ENCODE peak calls at places on chromosomes 3 and 15, in seven cellular contexts. U is lower lobe of right lung, D is psoas muscle, F is stomach, M is ascending aorta, L is cardiac muscle cell, R is gastrocnemius medialis. K is an unnamed sample. For H3K4me1, the result is how much of the 10 kb centered on the place peaks cover.

GRCh38 chr3:169666501-169667379 is 3.2 kb upstream of the MECOM start:
- DNase-seq in F (peak), L (no peak), M (no peak), R (no peak), D (no peak), U (peak), K (no peak)

GRCh38 chr3:156258301-156258700 is 137.9 kb downstream of the KCNAB1 start:
- DNase-seq in M (no peak), U (no peak), R (no peak), L (no peak), F (no peak), D (no peak), K (no peak)

GRCh38 chr3:192092388-192093005 is 631.5 kb downstream of the PYDC2 start:
- DNase-seq in L (no peak), M (no peak), F (no peak), R (no peak), U (no peak), D (no peak), K (no peak)

GRCh38 chr3:192212979-192213378 is 514.4 kb downstream of the FGF12 start:
- DNase-seq in D (no peak), R (no peak), U (no peak), M (no peak), F (no peak), L (no peak), K (no peak)

GRCh38 chr15:42145546-42146455 is 10.6 kb downstream of the PLA2G4F start:
- DNase-seq in R (no peak), F (no peak), U (no peak), D (no peak), M (no peak), L (no peak), K (no peak)

GRCh38 chr15:63634154-63634553 is 37.0 kb downstream of the FBXL22 start:
- DNase-seq in F (no peak), D (no peak), U (no peak), M (no peak), L (peak), R (no peak), K (no peak)

GRCh38 chr3:150216041-150216811 is 191.9 kb upstream of the TSC22D2 start:
- DNase-seq in R (peak), U (no peak), D (peak), M (peak), L (peak), F (no peak), K (no peak)

GRCh38 chr15:80878242-80878866 is 99.2 kb downstream of the CEMIP start:
- DNase-seq in U (no peak), M (no peak), R (no peak), F (no peak), L (no peak), D (no peak), K (no peak)

GRCh38 chr3:54211097-54211496 is 88.7 kb downstream of the CACNA2D3 start:
- DNase-seq in M (no peak), D (no peak), L (no peak), F (no peak), R (no peak), U (no peak), K (no peak)

DNA sequence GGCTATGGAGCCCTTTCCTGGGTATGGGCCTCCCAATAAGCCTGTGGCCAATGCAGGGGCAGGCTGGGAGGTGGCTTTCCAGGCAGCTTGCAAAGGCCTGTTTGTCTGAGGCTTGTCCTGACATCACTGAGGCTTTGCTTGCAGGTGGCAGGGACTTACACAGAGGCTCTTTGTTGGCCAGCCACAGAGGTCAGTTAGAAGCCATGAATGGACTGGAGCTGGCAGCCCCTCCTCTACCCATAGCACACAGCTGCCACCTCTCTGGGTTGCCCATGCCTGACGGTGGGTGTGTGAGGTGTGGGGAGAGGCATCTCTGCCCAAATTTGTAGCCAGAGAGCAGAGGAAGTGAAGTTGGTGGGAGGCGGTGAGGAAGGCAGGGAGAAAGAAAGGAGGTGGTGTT is 17.1 kb downstream of the LIMD1 start:
- DNase-seq in U (no peak), F (no peak), L (no peak), M (no peak), R (no peak), D (no peak), K (peak)
- H3K4me1 ChIP-seq in U (half or more), F (half or more), L (under half), M (half or more), R (half or more), D (half or more), K (half or more)

GRCh38 chr3:129658156-129658843 is 51.8 kb upstream of the PLXND1 start:
- DNase-seq in M (no peak), F (no peak), D (no peak), L (peak), R (no peak), U (no peak), K (no peak)
- H3K4me1 ChIP-seq in M (under half), F (under half), D (half or more), L (under half), R (half or more), U (under half), K (under half)

DNA sequence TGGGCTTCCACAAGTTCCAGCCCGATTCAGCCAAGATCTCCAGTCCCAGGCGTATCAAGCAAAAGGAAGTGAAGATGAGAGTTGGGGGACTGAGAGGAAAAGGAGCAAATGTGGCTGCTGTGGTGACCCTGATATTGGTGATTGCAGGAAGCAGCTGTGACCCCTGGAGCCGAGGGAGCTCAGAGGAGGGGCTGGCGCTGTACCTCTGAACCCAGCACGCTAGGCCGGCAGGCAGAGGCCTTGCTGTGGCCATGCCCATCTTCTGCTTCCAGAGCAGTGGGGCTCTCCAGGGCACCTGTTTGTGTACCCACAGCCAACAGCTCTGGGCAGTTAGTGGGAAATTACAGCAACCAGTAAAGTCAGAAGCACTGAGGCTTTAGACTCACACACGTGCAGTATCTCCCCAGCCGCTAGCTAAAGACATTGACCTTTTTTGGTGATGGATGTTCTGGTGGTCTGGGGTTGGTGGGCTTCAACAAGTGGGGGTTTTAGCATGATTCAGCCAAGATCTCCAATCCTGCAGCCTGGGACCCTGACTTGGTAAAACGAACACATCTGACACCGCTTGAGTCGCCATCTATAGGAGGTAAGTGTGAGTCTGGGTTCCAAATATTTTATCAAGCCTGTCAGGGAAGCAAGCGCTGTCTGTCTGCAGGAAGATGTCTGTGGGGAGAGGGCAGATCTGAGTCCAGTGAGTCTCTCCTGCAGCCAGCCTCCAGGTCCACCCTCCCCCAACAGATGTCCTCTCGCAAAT is 33.1 kb downstream of the TM2D3 start:
- DNase-seq in F (no peak), D (no peak), L (no peak), R (no peak), U (no peak), M (no peak), K (no peak)
- H3K4me1 ChIP-seq in F (under half), D (half or more), L (half or more), R (half or more), U (under half), M (under half), K (under half)

GRCh38 chr3:111738790-111739189 is 120.3 kb upstream of the PHLDB2 start:
- DNase-seq in R (no peak), M (no peak), D (no peak), F (no peak), L (no peak), U (no peak), K (no peak)
- H3K4me1 ChIP-seq in R (under half), M (under half), D (under half), F (under half), L (under half), U (under half), K (under half)

GRCh38 chr3:107989651-107990050 is 101.2 kb downstream of the CD47 start:
- DNase-seq in D (no peak), M (no peak), U (no peak), L (no peak), R (no peak), F (no peak), K (no peak)

GRCh38 chr3:107988464-107989156 is 102.2 kb downstream of the CD47 start:
- DNase-seq in M (peak), F (peak), U (peak), R (peak), D (peak), L (peak), K (peak)

GRCh38 chr3:107992976-107993684 is 97.7 kb downstream of the CD47 start:
- DNase-seq in R (no peak), D (no peak), F (no peak), M (no peak), L (no peak), U (peak), K (no peak)

GRCh38 chr3:107990433-107990832 is 100.4 kb downstream of the CD47 start:
- DNase-seq in D (no peak), U (no peak), M (no peak), L (no peak), F (no peak), R (no peak), K (no peak)

GRCh38 chr3:107990926-107991325 is 99.9 kb downstream of the CD47 start:
- DNase-seq in L (no peak), U (no peak), R (no peak), D (no peak), M (no peak), F (no peak), K (no peak)
- H3K4me1 ChIP-seq in L (under half), U (under half), R (under half), D (under half), M (under half), F (under half), K (under half)